ENCODE peak calls at places on chromosome 7, in eight cellular contexts. One of them, this sample, is unnamed.

GRCh38 chr7:47078241-47078640 is 503.7 kb downstream of the TNS3 start:
- DNase-seq in activated CD4-positive, alpha-beta T cell treated with anti-CD3 and anti-CD28 coated beads, Interleukin-2, amount 10 ng/mL, durations not matched to agents 7 days and 5 days: no peak
- DNase-seq in CD4-positive, alpha-beta T cell: no peak
- DNase-seq in effector memory CD4-positive, alpha-beta T cell: no peak
- DNase-seq in T-helper 17 cell: no peak
- DNase-seq in BE2C: no peak
- DNase-seq in HT1080: no peak
- DNase-seq in NCI-H1417 treated with DMSO at 0.1 percent for 48 hours: no peak
- DNase-seq in this sample: no peak

GRCh38 chr7:105853931-105854419 is 22.4 kb downstream of the ATXN7L1 start:
- DNase-seq in activated CD4-positive, alpha-beta T cell treated with anti-CD3 and anti-CD28 coated beads, Interleukin-2, amount 10 ng/mL, durations not matched to agents 7 days and 5 days: no peak
- DNase-seq in CD4-positive, alpha-beta T cell: no peak
- DNase-seq in effector memory CD4-positive, alpha-beta T cell: no peak
- DNase-seq in T-helper 17 cell: no peak
- DNase-seq in BE2C: no peak
- DNase-seq in HT1080: no peak
- DNase-seq in NCI-H1417 treated with DMSO at 0.1 percent for 48 hours: no peak
- DNase-seq in this sample: no peak

GRCh38 chr7:44956157-44956766 is 22.6 kb downstream of the MYO1G start:
- DNase-seq in activated CD4-positive, alpha-beta T cell treated with anti-CD3 and anti-CD28 coated beads, Interleukin-2, amount 10 ng/mL, durations not matched to agents 7 days and 5 days: no peak
- DNase-seq in CD4-positive, alpha-beta T cell: no peak
- DNase-seq in effector memory CD4-positive, alpha-beta T cell: no peak
- DNase-seq in T-helper 17 cell: no peak
- DNase-seq in BE2C: no peak
- DNase-seq in HT1080: no peak
- DNase-seq in NCI-H1417 treated with DMSO at 0.1 percent for 48 hours: no peak
- DNase-seq in this sample: no peak

GRCh38 chr7:147432068-147432467 is 1158.5 kb upstream of the C7orf33 start:
- DNase-seq in activated CD4-positive, alpha-beta T cell treated with anti-CD3 and anti-CD28 coated beads, Interleukin-2, amount 10 ng/mL, durations not matched to agents 7 days and 5 days: no peak
- DNase-seq in CD4-positive, alpha-beta T cell: no peak
- DNase-seq in effector memory CD4-positive, alpha-beta T cell: no peak
- DNase-seq in T-helper 17 cell: no peak
- DNase-seq in BE2C: peak
- DNase-seq in HT1080: peak
- DNase-seq in NCI-H1417 treated with DMSO at 0.1 percent for 48 hours: no peak
- DNase-seq in this sample: no peak

GRCh38 chr7:158237672-158238335 is 349.8 kb downstream of the PTPRN2 start:
- DNase-seq in activated CD4-positive, alpha-beta T cell treated with anti-CD3 and anti-CD28 coated beads, Interleukin-2, amount 10 ng/mL, durations not matched to agents 7 days and 5 days: no peak
- DNase-seq in CD4-positive, alpha-beta T cell: no peak
- DNase-seq in effector memory CD4-positive, alpha-beta T cell: no peak
- DNase-seq in T-helper 17 cell: no peak
- DNase-seq in BE2C: no peak
- DNase-seq in HT1080: no peak
- DNase-seq in NCI-H1417 treated with DMSO at 0.1 percent for 48 hours: peak
- DNase-seq in this sample: no peak

GRCh38 chr7:29598607-29599006 is 35.0 kb downstream of the PRR15 start:
- DNase-seq in activated CD4-positive, alpha-beta T cell treated with anti-CD3 and anti-CD28 coated beads, Interleukin-2, amount 10 ng/mL, durations not matched to agents 7 days and 5 days: no peak
- DNase-seq in CD4-positive, alpha-beta T cell: no peak
- DNase-seq in effector memory CD4-positive, alpha-beta T cell: no peak
- DNase-seq in T-helper 17 cell: no peak
- DNase-seq in BE2C: no peak
- DNase-seq in HT1080: no peak
- DNase-seq in NCI-H1417 treated with DMSO at 0.1 percent for 48 hours: no peak
- DNase-seq in this sample: no peak

GRCh38 chr7:37916673-37917660 is at the start of gene SFRP4:
- DNase-seq in activated CD4-positive, alpha-beta T cell treated with anti-CD3 and anti-CD28 coated beads, Interleukin-2, amount 10 ng/mL, durations not matched to agents 7 days and 5 days: no peak
- DNase-seq in CD4-positive, alpha-beta T cell: no peak
- DNase-seq in effector memory CD4-positive, alpha-beta T cell: no peak
- DNase-seq in T-helper 17 cell: no peak
- DNase-seq in BE2C: peak
- DNase-seq in HT1080: peak
- DNase-seq in NCI-H1417 treated with DMSO at 0.1 percent for 48 hours: no peak
- DNase-seq in this sample: peak

GRCh38 chr7:127879436-127879835 is 151.8 kb downstream of the LRRC4 start:
- DNase-seq in activated CD4-positive, alpha-beta T cell treated with anti-CD3 and anti-CD28 coated beads, Interleukin-2, amount 10 ng/mL, durations not matched to agents 7 days and 5 days: no peak
- DNase-seq in CD4-positive, alpha-beta T cell: no peak
- DNase-seq in effector memory CD4-positive, alpha-beta T cell: no peak
- DNase-seq in T-helper 17 cell: no peak
- DNase-seq in BE2C: no peak
- DNase-seq in HT1080: no peak
- DNase-seq in NCI-H1417 treated with DMSO at 0.1 percent for 48 hours: no peak
- DNase-seq in this sample: no peak

GRCh38 chr7:50212666-50213621 is 91.6 kb upstream of the IKZF1 start:
- DNase-seq in activated CD4-positive, alpha-beta T cell treated with anti-CD3 and anti-CD28 coated beads, Interleukin-2, amount 10 ng/mL, durations not matched to agents 7 days and 5 days: peak
- DNase-seq in CD4-positive, alpha-beta T cell: no peak
- DNase-seq in effector memory CD4-positive, alpha-beta T cell: no peak
- DNase-seq in T-helper 17 cell: no peak
- DNase-seq in BE2C: no peak
- DNase-seq in HT1080: no peak
- DNase-seq in NCI-H1417 treated with DMSO at 0.1 percent for 48 hours: no peak
- DNase-seq in this sample: no peak

GRCh38 chr7:128879461-128879938 is 16.8 kb downstream of the ATP6V1F start:
- DNase-seq in activated CD4-positive, alpha-beta T cell treated with anti-CD3 and anti-CD28 coated beads, Interleukin-2, amount 10 ng/mL, durations not matched to agents 7 days and 5 days: no peak
- DNase-seq in CD4-positive, alpha-beta T cell: no peak
- DNase-seq in effector memory CD4-positive, alpha-beta T cell: no peak
- DNase-seq in T-helper 17 cell: no peak
- DNase-seq in BE2C: peak
- DNase-seq in HT1080: no peak
- DNase-seq in NCI-H1417 treated with DMSO at 0.1 percent for 48 hours: no peak
- DNase-seq in this sample: no peak

GRCh38 chr7:40899151-40899550 is 764.3 kb downstream of the SUGCT start:
- DNase-seq in activated CD4-positive, alpha-beta T cell treated with anti-CD3 and anti-CD28 coated beads, Interleukin-2, amount 10 ng/mL, durations not matched to agents 7 days and 5 days: no peak
- DNase-seq in CD4-positive, alpha-beta T cell: no peak
- DNase-seq in effector memory CD4-positive, alpha-beta T cell: no peak
- DNase-seq in T-helper 17 cell: no peak
- DNase-seq in BE2C: no peak
- DNase-seq in HT1080: no peak
- DNase-seq in NCI-H1417 treated with DMSO at 0.1 percent for 48 hours: no peak
- DNase-seq in this sample: no peak

GRCh38 chr7:92754756-92755581 is 81.4 kb downstream of the CDK6 start:
- DNase-seq in activated CD4-positive, alpha-beta T cell treated with anti-CD3 and anti-CD28 coated beads, Interleukin-2, amount 10 ng/mL, durations not matched to agents 7 days and 5 days: no peak
- DNase-seq in CD4-positive, alpha-beta T cell: no peak
- DNase-seq in effector memory CD4-positive, alpha-beta T cell: no peak
- DNase-seq in T-helper 17 cell: no peak
- DNase-seq in BE2C: peak
- DNase-seq in HT1080: no peak
- DNase-seq in NCI-H1417 treated with DMSO at 0.1 percent for 48 hours: peak
- DNase-seq in this sample: no peak

GRCh38 chr7:131381069-131381838 is 53.6 kb downstream of the MKLN1 start:
- DNase-seq in activated CD4-positive, alpha-beta T cell treated with anti-CD3 and anti-CD28 coated beads, Interleukin-2, amount 10 ng/mL, durations not matched to agents 7 days and 5 days: no peak
- DNase-seq in CD4-positive, alpha-beta T cell: no peak
- DNase-seq in effector memory CD4-positive, alpha-beta T cell: no peak
- DNase-seq in T-helper 17 cell: no peak
- DNase-seq in BE2C: no peak
- DNase-seq in HT1080: peak
- DNase-seq in NCI-H1417 treated with DMSO at 0.1 percent for 48 hours: no peak
- DNase-seq in this sample: no peak

This sample was measured in right lobe of liver.